ENCODE peak calls at places on chromosomes 3 and 15, in four cellular contexts. Q is CD4-positive, CD25-positive, alpha-beta regulatory T cell; O is lower lobe of right lung; A is upper lobe of right lung. G is an unnamed sample.

GRCh38 chr3:170040283-170040907 is 2.6 kb downstream of the GPR160 start:
- DNase-seq in O (no peak), Q (no peak), A (no peak), G (no peak)

GRCh38 chr3:35338186-35338585 is 301.1 kb upstream of the ARPP21 start:
- DNase-seq in A (no peak), O (no peak), Q (no peak), G (no peak)

GRCh38 chr3:4850211-4850927 is 128.9 kb upstream of the BHLHE40 start:
- DNase-seq in O (no peak), Q (no peak), A (no peak), G (peak; percentile 30)

GRCh38 chr15:60781211-60781713 is 302.3 kb upstream of the ICE2 start:
- DNase-seq in A (no peak), Q (no peak), O (no peak), G (no peak)

GRCh38 chr3:99549918-99550603 is 88.3 kb upstream of the COL8A1 start:
- DNase-seq in Q (no peak), O (no peak), A (no peak), G (no peak)

GRCh38 chr15:69117431-69117841 is 43.0 kb upstream of the GLCE start:
- DNase-seq in A (no peak), O (no peak), Q (no peak), G (no peak)

GRCh38 chr3:172557515-172558220 is 34.4 kb upstream of the TNFSF10 start:
- DNase-seq in O (no peak), A (no peak), Q (no peak), G (no peak)

GRCh38 chr15:56918907-56919707 is 663 bp downstream of the TCF12 start:
- DNase-seq in Q (peak; percentile 68), O (peak; percentile 73), A (peak; percentile 81), G (peak; percentile 45)

GRCh38 chr3:33074217-33075067 is 22.5 kb downstream of the GLB1 start:
- DNase-seq in A (no peak), Q (peak; percentile 88), O (peak; percentile 65), G (peak; percentile 30)

GRCh38 chr15:99682455-99682854 is 50.8 kb downstream of the LYSMD4 start:
- DNase-seq in A (no peak), Q (peak; percentile 29), O (no peak), G (peak; percentile 12)

GRCh38 chr3:47299396-47300318 is 16.9 kb downstream of the KLHL18 start:
- DNase-seq in A (no peak), O (no peak), Q (no peak), G (no peak)

GRCh38 chr3:194572944-194573491 is 60.2 kb downstream of the TMEM44 start:
- DNase-seq in Q (no peak), A (no peak), O (no peak), G (no peak)

GRCh38 chr3:130644600-130645232 is 101.9 kb downstream of the PIK3R4 start:
- DNase-seq in Q (no peak), A (no peak), O (no peak), G (no peak)

GRCh38 chr3:156356537-156357363 is 198.2 kb downstream of the SSR3 start:
- DNase-seq in Q (no peak), O (no peak), A (no peak), G (no peak)

GRCh38 chr15:48373855-48374421 is 42.7 kb downstream of the DUT start:
- DNase-seq in O (peak; percentile 48), A (peak; percentile 60), Q (no peak), G (no peak)

GRCh38 chr3:47974974-47975470 is 41.2 kb downstream of the MAP4 start:
- DNase-seq in Q (no peak), O (no peak), A (no peak), G (no peak)

GRCh38 chr15:83747050-83747717 is 93.3 kb downstream of the ADAMTSL3 start:
- DNase-seq in A (no peak), Q (no peak), O (no peak), G (no peak)

DNA sequence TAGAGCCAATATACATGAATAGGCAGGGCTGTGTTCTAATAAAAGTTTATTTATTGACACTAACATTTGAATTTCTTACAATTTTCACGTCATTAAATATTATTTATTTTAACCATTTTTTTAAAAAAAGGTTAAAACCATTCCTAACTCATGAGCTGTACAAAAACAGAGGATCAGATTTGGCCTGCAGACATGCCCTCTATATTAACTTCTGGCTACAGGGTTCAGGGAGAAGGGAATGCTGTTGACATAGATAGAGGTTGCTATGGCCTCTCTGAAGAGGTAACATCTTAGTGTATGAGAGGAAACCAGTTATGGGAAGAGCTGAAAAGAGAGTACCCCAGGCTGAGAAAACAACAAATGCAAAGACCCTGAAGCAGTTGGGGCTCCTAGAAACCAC is 19.1 kb upstream of the RAP2B start:
- DNase-seq in Q (no peak), A (no peak), O (no peak), G (no peak)
- H3K4me1 ChIP-seq in Q (peaks cover 5% of the 10 kb centered on the region), A (no peaks in the 10 kb centered on the region), O (peaks cover 12% of the 10 kb centered on the region), G (peaks cover 3% of the 10 kb centered on the region)

DNA sequence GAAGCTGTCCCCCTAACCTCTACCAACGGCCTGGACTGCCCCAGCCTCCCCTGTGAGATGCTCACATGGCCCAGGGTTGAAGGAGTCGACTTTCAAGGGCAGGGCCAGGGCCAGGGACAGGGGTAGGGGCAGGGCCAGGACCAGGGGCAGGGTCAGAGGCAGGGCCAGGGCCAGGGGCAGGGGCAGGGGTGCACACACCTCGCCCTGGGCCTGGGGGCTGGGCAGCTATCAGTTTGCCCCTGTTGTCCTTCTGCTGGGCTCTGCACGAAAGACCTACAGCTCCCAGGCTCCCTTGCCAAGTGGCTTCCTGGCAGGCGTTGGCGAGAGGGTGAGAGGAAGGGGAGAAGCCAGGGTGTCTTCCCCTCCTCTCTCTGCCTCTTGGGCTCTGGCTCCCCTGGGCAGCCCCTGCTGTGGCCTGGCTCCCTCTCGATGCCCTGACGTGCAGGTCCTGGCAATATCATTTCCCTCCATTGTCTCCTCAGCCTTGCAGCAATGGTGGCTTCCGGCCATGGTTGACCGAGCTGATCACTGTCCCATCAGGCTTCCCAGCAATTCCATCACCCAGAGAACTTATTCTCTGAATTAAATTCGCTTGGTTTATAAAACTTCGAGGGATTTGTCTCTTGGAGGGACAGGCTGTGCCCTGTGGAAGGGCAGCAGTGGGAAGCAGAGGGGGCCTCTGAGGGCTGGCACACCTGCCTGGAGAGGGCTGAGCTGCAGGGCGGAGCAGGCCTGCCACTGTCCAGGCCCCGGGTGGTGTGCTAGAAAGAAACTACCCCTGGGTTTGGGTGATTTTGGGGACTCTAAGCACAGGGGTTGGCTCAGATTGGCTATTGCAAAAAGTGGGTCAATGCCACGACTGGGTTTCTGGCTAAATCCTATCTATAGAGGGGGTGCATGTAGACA is 13.9 kb downstream of the PRR23E start:
- DNase-seq in Q (no peak), O (no peak), A (no peak), G (no peak)
- H3K4me1 ChIP-seq in Q (no peaks in the 10 kb centered on the region), O (no peaks in the 10 kb centered on the region), A (no peaks in the 10 kb centered on the region), G (no peaks in the 10 kb centered on the region)

DNA sequence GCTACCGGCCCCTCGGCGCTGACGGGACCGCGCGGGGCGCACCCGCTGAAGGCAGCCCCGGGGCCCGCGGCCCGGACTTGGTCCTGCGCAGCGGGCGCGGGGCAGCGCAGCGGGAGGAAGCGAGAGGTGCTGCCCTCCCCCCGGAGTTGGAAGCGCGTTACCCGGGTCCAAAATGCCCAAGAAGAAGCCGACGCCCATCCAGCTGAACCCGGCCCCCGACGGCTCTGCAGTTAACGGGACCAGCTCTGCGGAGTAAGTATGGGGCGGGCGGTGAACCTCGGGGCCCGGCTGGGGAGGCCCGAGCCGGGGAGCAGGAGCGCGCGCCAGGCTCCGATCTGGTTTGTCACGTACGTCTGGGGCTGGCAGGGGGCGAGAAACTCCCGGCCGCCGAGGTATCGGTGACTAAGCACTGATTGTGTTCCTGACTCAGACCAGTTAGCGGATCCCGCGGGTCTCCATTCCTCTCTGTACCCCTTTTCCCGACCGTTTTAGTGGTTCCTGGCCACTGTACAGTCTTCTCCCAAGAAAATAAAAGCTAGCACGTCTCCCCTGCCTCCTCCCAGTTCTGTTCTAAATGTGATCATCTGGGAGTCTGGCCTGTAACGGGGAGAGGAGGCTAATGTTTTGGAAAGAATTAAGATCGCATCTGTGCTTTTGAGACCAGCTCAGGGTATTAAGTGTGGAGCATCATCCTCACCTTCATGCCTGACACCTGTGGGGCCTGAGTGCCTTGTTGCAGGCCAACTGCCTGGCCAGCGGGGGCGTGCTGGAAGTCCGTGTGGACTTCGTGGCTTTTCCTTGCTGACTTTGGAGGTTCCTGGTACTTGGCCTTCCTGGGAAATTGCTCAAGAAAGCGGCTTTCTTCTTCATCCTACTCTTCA is 704 bp downstream of the MAP2K1 start:
- DNase-seq in A (peak; percentile 82), Q (peak; percentile 66), O (peak; percentile 78), G (peak; percentile 52)
- H3K4me1 ChIP-seq in A (peaks cover 43% of the 10 kb centered on the region), Q (peaks cover 54% of the 10 kb centered on the region), O (peaks cover 41% of the 10 kb centered on the region), G (peaks cover 38% of the 10 kb centered on the region)

DNA sequence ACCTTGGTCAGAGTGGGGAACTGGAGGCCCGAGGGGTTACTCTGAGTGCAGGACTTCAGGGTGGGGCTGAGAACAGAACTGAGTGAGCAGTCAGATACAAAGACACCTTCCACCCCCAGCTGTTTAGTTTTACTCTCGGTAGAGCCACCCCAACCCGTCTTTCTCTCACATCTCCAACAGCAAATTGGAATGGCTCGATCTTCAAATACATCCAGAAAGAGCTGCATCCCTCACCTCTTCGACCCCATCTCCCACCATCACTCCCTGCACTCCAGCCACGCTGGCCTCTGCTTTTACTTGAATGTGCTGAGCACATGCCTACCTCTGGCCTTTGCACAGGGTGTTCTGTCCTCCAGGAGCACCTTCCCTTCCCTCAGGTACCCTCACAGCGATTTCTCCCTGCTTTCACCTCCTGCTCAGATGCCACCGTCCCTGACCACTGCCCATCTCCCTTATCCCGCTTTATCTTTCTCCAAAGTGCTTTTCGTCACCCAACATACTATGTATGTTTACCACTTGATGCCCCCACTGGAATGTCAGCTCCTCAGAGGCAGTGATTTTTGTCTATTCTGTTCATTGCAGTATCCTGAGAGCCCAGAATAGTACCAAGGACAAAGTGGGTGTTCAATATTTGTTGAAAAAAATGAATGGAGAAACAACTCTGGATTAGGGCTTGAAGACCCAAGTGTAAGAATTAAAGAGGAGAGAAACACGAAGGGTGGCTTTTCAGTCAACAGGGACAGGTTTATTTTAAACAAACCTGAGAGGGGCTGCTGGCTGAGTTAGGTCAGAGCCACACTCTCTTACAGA is 4.4 kb downstream of the CHCHD4 start:
- DNase-seq in Q (no peak), O (no peak), A (no peak), G (no peak)
- H3K4me1 ChIP-seq in Q (peaks cover 18% of the 10 kb centered on the region), O (peaks cover 26% of the 10 kb centered on the region), A (peaks cover 25% of the 10 kb centered on the region), G (peaks cover 15% of the 10 kb centered on the region)

GRCh38 chr15:33393552-33393951 is 82.8 kb downstream of the RYR3 start:
- DNase-seq in Q (no peak), A (no peak), O (no peak), G (no peak)
- H3K4me1 ChIP-seq in Q (no peaks in the 10 kb centered on the region), A (no peaks in the 10 kb centered on the region), O (no peaks in the 10 kb centered on the region), G (no peaks in the 10 kb centered on the region)

GRCh38 chr3:141600331-141600730 is 113.5 kb downstream of the RASA2 start:
- DNase-seq in O (no peak), Q (no peak), A (no peak), G (no peak)

GRCh38 chr3:141594357-141594756 is 107.5 kb downstream of the RASA2 start:
- DNase-seq in A (no peak), O (no peak), Q (no peak), G (no peak)
- H3K4me1 ChIP-seq in A (no peaks in the 10 kb centered on the region), O (no peaks in the 10 kb centered on the region), Q (no peaks in the 10 kb centered on the region), G (no peaks in the 10 kb centered on the region)

GRCh38 chr15:82046668-82047492 is 1.1 kb upstream of the MEX3B start:
- DNase-seq in O (peak; percentile 94), Q (peak; percentile 87), A (peak; percentile 96), G (peak; percentile 93)
- H3K4me1 ChIP-seq in O (peaks cover 21% of the 10 kb centered on the region), Q (peaks cover 26% of the 10 kb centered on the region), A (peaks cover 16% of the 10 kb centered on the region), G (no peaks in the 10 kb centered on the region)

G was measured in naive thymus-derived CD4-positive, alpha-beta T cell.